ENCODE peak calls at places on chromosomes 2 and 18, in six cellular contexts. One of them, this sample, is unnamed.

GRCh38 chr18:22188551-22189267 is 19.3 kb downstream of the GATA6 start:
- ATAC-seq in HepG2: no peak
- ATAC-seq in upper lobe of left lung: peak
- ATAC-seq in K562: no peak
- ATAC-seq in GM12878: no peak
- ATAC-seq in A549: no peak
- ATAC-seq in this sample: peak

GRCh38 chr18:7750966-7751365 is 183.8 kb downstream of the PTPRM start:
- ATAC-seq in K562: no peak
- ATAC-seq in upper lobe of left lung: no peak
- ATAC-seq in HepG2: peak
- ATAC-seq in GM12878: no peak
- ATAC-seq in A549: no peak
- ATAC-seq in this sample: no peak

GRCh38 chr2:215498411-215498810 is 62.5 kb upstream of the FN1 start:
- ATAC-seq in GM12878: no peak
- ATAC-seq in A549: peak
- ATAC-seq in K562: no peak
- ATAC-seq in upper lobe of left lung: no peak
- ATAC-seq in HepG2: peak
- ATAC-seq in this sample: no peak

GRCh38 chr2:219726916-219727315 is 99.5 kb downstream of the SLC4A3 start:
- ATAC-seq in upper lobe of left lung: no peak
- ATAC-seq in A549: peak
- ATAC-seq in HepG2: no peak
- ATAC-seq in GM12878: no peak
- ATAC-seq in K562: peak
- ATAC-seq in this sample: no peak

GRCh38 chr2:30655660-30656059 is 151.6 kb downstream of the CAPN13 start:
- ATAC-seq in A549: no peak
- ATAC-seq in HepG2: no peak
- ATAC-seq in K562: peak
- ATAC-seq in upper lobe of left lung: peak
- ATAC-seq in GM12878: no peak
- ATAC-seq in this sample: no peak

GRCh38 chr2:9201185-9201891 is 5.3 kb upstream of the ASAP2 start:
- ATAC-seq in HepG2: no peak
- ATAC-seq in GM12878: no peak
- ATAC-seq in upper lobe of left lung: no peak
- ATAC-seq in K562: peak
- ATAC-seq in A549: no peak
- ATAC-seq in this sample: no peak

GRCh38 chr2:105176429-105176828 is 65.1 kb upstream of the GPR45 start:
- ATAC-seq in K562: no peak
- ATAC-seq in GM12878: no peak
- ATAC-seq in upper lobe of left lung: peak
- ATAC-seq in A549: no peak
- ATAC-seq in HepG2: no peak
- ATAC-seq in this sample: no peak

GRCh38 chr2:27042159-27042661 is 9.3 kb upstream of the AGBL5 start:
- ATAC-seq in upper lobe of left lung: no peak
- ATAC-seq in HepG2: no peak
- ATAC-seq in GM12878: peak
- ATAC-seq in K562: peak
- ATAC-seq in A549: no peak
- ATAC-seq in this sample: no peak

GRCh38 chr2:33214436-33214835 is 262.0 kb upstream of the RASGRP3 start:
- ATAC-seq in A549: no peak
- ATAC-seq in GM12878: no peak
- ATAC-seq in HepG2: no peak
- ATAC-seq in upper lobe of left lung: no peak
- ATAC-seq in K562: no peak
- ATAC-seq in this sample: no peak

GRCh38 chr18:35707674-35708073 is 126.1 kb downstream of the GALNT1 start:
- ATAC-seq in upper lobe of left lung: no peak
- ATAC-seq in A549: no peak
- ATAC-seq in HepG2: no peak
- ATAC-seq in GM12878: no peak
- ATAC-seq in K562: no peak
- ATAC-seq in this sample: no peak

GRCh38 chr2:68290825-68291224 is 28.9 kb downstream of the CNRIP1 start:
- ATAC-seq in A549: no peak
- ATAC-seq in GM12878: no peak
- ATAC-seq in K562: peak
- ATAC-seq in upper lobe of left lung: peak
- ATAC-seq in HepG2: no peak
- ATAC-seq in this sample: peak

GRCh38 chr2:167215595-167215994 is 327.3 kb downstream of the XIRP2 start:
- ATAC-seq in upper lobe of left lung: no peak
- ATAC-seq in A549: no peak
- ATAC-seq in HepG2: no peak
- ATAC-seq in K562: no peak
- ATAC-seq in GM12878: no peak
- ATAC-seq in this sample: no peak

GRCh38 chr2:119476301-119477117 is 44.9 kb downstream of the TMEM37 start:
- ATAC-seq in A549: peak
- ATAC-seq in upper lobe of left lung: peak
- ATAC-seq in HepG2: peak
- ATAC-seq in GM12878: peak
- ATAC-seq in K562: peak
- ATAC-seq in this sample: peak

GRCh38 chr2:178824181-178824580 is 17.0 kb upstream of the TTN start:
- ATAC-seq in K562: no peak
- ATAC-seq in A549: no peak
- ATAC-seq in upper lobe of left lung: no peak
- ATAC-seq in GM12878: no peak
- ATAC-seq in HepG2: no peak
- ATAC-seq in this sample: no peak

GRCh38 chr2:132267372-132267771 is 105.6 kb upstream of the ANKRD30BL start:
- ATAC-seq in HepG2: no peak
- ATAC-seq in K562: no peak
- ATAC-seq in upper lobe of left lung: no peak
- ATAC-seq in A549: no peak
- ATAC-seq in GM12878: peak
- ATAC-seq in this sample: no peak

GRCh38 chr2:167264380-167264779 is 376.1 kb downstream of the XIRP2 start:
- ATAC-seq in A549: peak
- ATAC-seq in K562: no peak
- ATAC-seq in HepG2: peak
- ATAC-seq in upper lobe of left lung: no peak
- ATAC-seq in GM12878: peak
- ATAC-seq in this sample: no peak

GRCh38 chr18:48949051-48949605 is 1.6 kb downstream of the SMAD7 start:
- ATAC-seq in HepG2: no peak
- ATAC-seq in A549: peak
- ATAC-seq in K562: no peak
- ATAC-seq in GM12878: peak
- ATAC-seq in upper lobe of left lung: no peak
- ATAC-seq in this sample: no peak

GRCh38 chr2:152647417-152648010 is 69.7 kb downstream of the PRPF40A start:
- ATAC-seq in A549: peak
- ATAC-seq in K562: no peak
- ATAC-seq in HepG2: peak
- ATAC-seq in upper lobe of left lung: peak
- ATAC-seq in GM12878: no peak
- ATAC-seq in this sample: no peak

GRCh38 chr2:119136093-119136492 is 22.5 kb downstream of the C1QL2 start:
- ATAC-seq in K562: peak
- ATAC-seq in A549: peak
- ATAC-seq in GM12878: no peak
- ATAC-seq in HepG2: peak
- ATAC-seq in upper lobe of left lung: no peak
- ATAC-seq in this sample: no peak

GRCh38 chr2:79090678-79091077 is 2.9 kb upstream of the REG1B start:
- ATAC-seq in GM12878: no peak
- ATAC-seq in upper lobe of left lung: no peak
- ATAC-seq in K562: no peak
- ATAC-seq in A549: no peak
- ATAC-seq in HepG2: no peak
- ATAC-seq in this sample: no peak

GRCh38 chr2:33929467-33929866 is 330.4 kb upstream of the FAM98A start:
- ATAC-seq in upper lobe of left lung: no peak
- ATAC-seq in A549: no peak
- ATAC-seq in HepG2: no peak
- ATAC-seq in K562: no peak
- ATAC-seq in GM12878: peak
- ATAC-seq in this sample: no peak

DNA sequence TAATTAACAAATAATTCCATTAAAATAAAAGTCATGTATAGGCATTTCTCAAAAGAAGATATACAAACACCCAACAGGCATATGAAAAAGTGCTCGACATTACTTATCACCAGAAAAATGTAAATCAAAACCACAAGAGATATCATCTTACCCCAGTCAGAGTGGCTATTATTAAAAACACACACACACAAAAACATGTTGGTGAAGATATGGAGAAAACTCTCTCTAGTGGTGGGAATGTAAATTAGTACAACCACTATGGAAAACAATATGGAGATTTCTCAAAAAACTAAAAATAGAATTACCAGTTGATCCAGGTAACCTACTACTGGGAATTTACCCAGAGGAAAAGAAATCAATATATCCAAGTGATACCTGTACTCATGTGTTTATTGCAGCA is 966.3 kb upstream of the POU3F3 start:
- ATAC-seq in GM12878: no peak
- ATAC-seq in A549: no peak
- ATAC-seq in K562: no peak
- ATAC-seq in upper lobe of left lung: no peak
- ATAC-seq in HepG2: no peak
- ATAC-seq in this sample: no peak
- TF ChIP-seq CTCF in GM12878: no peak
- TF ChIP-seq CTCF in A549: no peak
- TF ChIP-seq CTCF in K562: no peak
- TF ChIP-seq CTCF in upper lobe of left lung: no peak
- TF ChIP-seq CTCF in HepG2: no peak
- TF ChIP-seq CTCF in this sample: no peak

DNA sequence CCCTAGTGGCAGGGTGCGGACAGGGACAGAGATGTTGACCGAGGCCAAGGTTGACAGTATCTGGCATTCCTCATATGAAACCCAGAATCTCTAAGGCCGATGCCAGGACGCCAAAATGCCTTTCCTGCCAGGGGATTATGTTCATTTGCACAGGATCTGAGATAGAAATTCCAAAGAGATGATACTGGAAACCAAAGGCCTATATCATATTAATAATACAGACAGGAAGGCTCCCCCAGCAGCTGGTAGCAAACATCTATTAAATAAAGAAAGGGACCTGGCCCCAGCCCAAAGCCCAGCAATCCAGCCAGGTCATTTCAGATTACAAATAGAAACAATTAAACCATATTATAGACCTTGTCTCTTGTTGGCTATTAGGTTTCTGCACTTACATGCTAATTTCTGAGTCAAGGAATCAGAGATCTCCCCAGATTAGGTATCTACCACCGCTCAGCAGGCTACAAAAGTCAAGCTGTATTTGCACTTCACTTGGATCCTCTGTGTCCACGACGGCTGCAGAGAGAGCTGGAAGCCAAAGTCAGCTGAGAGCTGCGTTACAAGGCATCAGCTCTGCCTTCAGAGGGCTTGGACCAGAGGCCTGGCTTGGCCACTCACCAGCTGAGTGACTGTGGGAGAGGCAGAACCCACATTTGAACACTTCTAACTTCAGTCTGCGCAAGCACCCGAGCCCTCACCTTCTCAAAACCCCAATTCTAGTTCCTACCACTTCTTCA is 269.3 kb upstream of the SIX2 start:
- ATAC-seq in A549: no peak
- ATAC-seq in K562: no peak
- ATAC-seq in GM12878: no peak
- ATAC-seq in HepG2: no peak
- ATAC-seq in upper lobe of left lung: no peak
- ATAC-seq in this sample: no peak
- TF ChIP-seq EP300 in A549: no peak
- TF ChIP-seq EP300 in K562: no peak
- TF ChIP-seq EP300 in GM12878: no peak
- TF ChIP-seq EP300 in HepG2: no peak
- TF ChIP-seq EP300 in upper lobe of left lung: no peak
- TF ChIP-seq EP300 in this sample: no peak

DNA sequence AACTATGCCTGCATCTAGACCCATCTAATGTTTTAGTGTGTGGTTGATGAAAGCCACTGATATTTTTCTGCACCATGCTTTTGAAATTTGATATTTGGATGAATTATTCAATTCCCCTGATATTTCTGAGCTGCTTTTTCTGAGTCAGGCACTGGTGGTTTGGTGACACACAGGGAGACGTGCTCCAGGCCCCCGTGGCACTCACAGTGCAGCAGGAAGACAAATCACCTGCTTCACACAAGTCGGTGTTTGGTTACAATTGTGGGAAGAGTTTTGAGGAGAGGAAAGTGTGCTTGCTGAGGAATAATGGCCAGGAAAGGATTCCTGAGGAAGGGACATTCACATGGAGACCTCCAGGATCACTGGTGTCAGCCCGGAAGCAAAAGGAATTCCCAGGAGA is 179.7 kb downstream of the ACKR3 start:
- ATAC-seq in K562: no peak
- ATAC-seq in upper lobe of left lung: peak
- ATAC-seq in A549: no peak
- ATAC-seq in HepG2: no peak
- ATAC-seq in GM12878: no peak
- ATAC-seq in this sample: no peak
- H3K27ac ChIP-seq in K562: no peak
- H3K27ac ChIP-seq in upper lobe of left lung: no peak
- H3K27ac ChIP-seq in A549: peak
- H3K27ac ChIP-seq in HepG2: no peak
- H3K27ac ChIP-seq in GM12878: no peak
- H3K27ac ChIP-seq in this sample: peak

DNA sequence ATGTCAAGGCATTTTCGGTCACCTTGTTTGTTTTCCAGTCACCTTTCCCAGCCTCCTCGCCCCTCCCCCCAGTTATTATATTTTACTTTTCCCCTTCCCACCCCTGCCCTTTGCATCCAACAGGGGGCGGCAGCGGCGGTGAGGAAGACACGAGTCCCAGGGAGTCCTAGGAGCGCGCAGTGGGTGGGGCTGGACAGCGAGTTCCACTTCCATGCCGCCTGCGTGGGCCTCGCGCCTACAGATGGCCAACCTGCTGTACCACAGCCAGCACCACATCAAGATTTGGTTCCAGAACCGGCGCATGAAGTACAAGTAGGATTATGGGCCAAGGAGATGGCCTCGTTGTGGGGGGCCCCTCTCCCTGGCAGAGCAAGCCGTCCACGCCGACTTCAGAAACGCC is 37.2 kb upstream of the EVA1A start:
- ATAC-seq in A549: no peak
- ATAC-seq in K562: peak
- ATAC-seq in GM12878: no peak
- ATAC-seq in upper lobe of left lung: no peak
- ATAC-seq in HepG2: no peak
- ATAC-seq in this sample: no peak
- TF ChIP-seq CTCF in A549: no peak
- TF ChIP-seq CTCF in K562: peak
- TF ChIP-seq CTCF in GM12878: no peak
- TF ChIP-seq CTCF in upper lobe of left lung: no peak
- TF ChIP-seq CTCF in HepG2: no peak
- TF ChIP-seq CTCF in this sample: no peak

This sample was measured in gastroesophageal sphincter.